ENCODE peak calls at places on chromosomes 4 and X, in nine cellular contexts. One of them, this sample, is unnamed.

GRCh38 chr4:76611164-76611563 is 176.1 kb downstream of the SHROOM3 start:
- DNase-seq in H4: no peak
- DNase-seq in NCI-H524: no peak
- DNase-seq in stimulated activated CD8-positive, alpha-beta memory T cell treated with anti-CD3 and anti-CD28 coated beads, Interleukin-15, amount 100 ng/mL, for 4 hours: no peak
- DNase-seq in cardiac fibroblast: peak
- DNase-seq in A549: no peak
- DNase-seq in H1: no peak
- DNase-seq in mammary epithelial cell: no peak
- DNase-seq in HCT116: no peak
- DNase-seq in this sample: no peak

GRCh38 chrX:19593684-19594083 is 78.4 kb upstream of the MAP3K15 start:
- DNase-seq in HCT116: peak
- DNase-seq in H4: peak
- DNase-seq in A549: peak
- DNase-seq in mammary epithelial cell: no peak
- DNase-seq in cardiac fibroblast: peak
- DNase-seq in stimulated activated CD8-positive, alpha-beta memory T cell treated with anti-CD3 and anti-CD28 coated beads, Interleukin-15, amount 100 ng/mL, for 4 hours: no peak
- DNase-seq in H1: no peak
- DNase-seq in NCI-H524: peak
- DNase-seq in this sample: no peak

GRCh38 chr4:168881754-168882153 is 128.3 kb downstream of the CBR4 start:
- DNase-seq in cardiac fibroblast: no peak
- DNase-seq in NCI-H524: no peak
- DNase-seq in stimulated activated CD8-positive, alpha-beta memory T cell treated with anti-CD3 and anti-CD28 coated beads, Interleukin-15, amount 100 ng/mL, for 4 hours: no peak
- DNase-seq in A549: no peak
- DNase-seq in mammary epithelial cell: peak
- DNase-seq in H1: no peak
- DNase-seq in HCT116: no peak
- DNase-seq in H4: no peak
- DNase-seq in this sample: no peak

GRCh38 chr4:93199492-93199891 is 629.1 kb upstream of the ATOH1 start:
- DNase-seq in H4: peak
- DNase-seq in mammary epithelial cell: peak
- DNase-seq in stimulated activated CD8-positive, alpha-beta memory T cell treated with anti-CD3 and anti-CD28 coated beads, Interleukin-15, amount 100 ng/mL, for 4 hours: no peak
- DNase-seq in NCI-H524: peak
- DNase-seq in HCT116: peak
- DNase-seq in H1: peak
- DNase-seq in A549: peak
- DNase-seq in cardiac fibroblast: peak
- DNase-seq in this sample: no peak

GRCh38 chrX:70755850-70756249 is 152.7 kb downstream of the TEX11 start:
- DNase-seq in mammary epithelial cell: no peak
- DNase-seq in stimulated activated CD8-positive, alpha-beta memory T cell treated with anti-CD3 and anti-CD28 coated beads, Interleukin-15, amount 100 ng/mL, for 4 hours: peak
- DNase-seq in HCT116: no peak
- DNase-seq in H4: no peak
- DNase-seq in cardiac fibroblast: no peak
- DNase-seq in NCI-H524: no peak
- DNase-seq in H1: peak
- DNase-seq in A549: no peak
- DNase-seq in this sample: no peak

GRCh38 chr4:53192017-53192416 is 173.8 kb downstream of the SCFD2 start:
- DNase-seq in H1: no peak
- DNase-seq in A549: no peak
- DNase-seq in H4: no peak
- DNase-seq in cardiac fibroblast: no peak
- DNase-seq in stimulated activated CD8-positive, alpha-beta memory T cell treated with anti-CD3 and anti-CD28 coated beads, Interleukin-15, amount 100 ng/mL, for 4 hours: no peak
- DNase-seq in HCT116: no peak
- DNase-seq in mammary epithelial cell: no peak
- DNase-seq in NCI-H524: no peak
- DNase-seq in this sample: no peak

GRCh38 chr4:158624889-158625478 is 46.7 kb downstream of the C4orf46 start:
- DNase-seq in H4: peak
- DNase-seq in A549: peak
- DNase-seq in HCT116: peak
- DNase-seq in cardiac fibroblast: peak
- DNase-seq in H1: no peak
- DNase-seq in NCI-H524: peak
- DNase-seq in stimulated activated CD8-positive, alpha-beta memory T cell treated with anti-CD3 and anti-CD28 coated beads, Interleukin-15, amount 100 ng/mL, for 4 hours: no peak
- DNase-seq in mammary epithelial cell: peak
- DNase-seq in this sample: peak

GRCh38 chr4:151801547-151802516 is 41.0 kb upstream of the GATB start:
- DNase-seq in mammary epithelial cell: no peak
- DNase-seq in cardiac fibroblast: peak
- DNase-seq in A549: peak
- DNase-seq in H4: peak
- DNase-seq in H1: no peak
- DNase-seq in stimulated activated CD8-positive, alpha-beta memory T cell treated with anti-CD3 and anti-CD28 coated beads, Interleukin-15, amount 100 ng/mL, for 4 hours: peak
- DNase-seq in HCT116: peak
- DNase-seq in NCI-H524: no peak
- DNase-seq in this sample: no peak

GRCh38 chr4:163237856-163238255 is 71.2 kb upstream of the NAF1 start:
- DNase-seq in mammary epithelial cell: no peak
- DNase-seq in NCI-H524: no peak
- DNase-seq in A549: no peak
- DNase-seq in stimulated activated CD8-positive, alpha-beta memory T cell treated with anti-CD3 and anti-CD28 coated beads, Interleukin-15, amount 100 ng/mL, for 4 hours: no peak
- DNase-seq in H1: no peak
- DNase-seq in HCT116: no peak
- DNase-seq in H4: no peak
- DNase-seq in cardiac fibroblast: no peak
- DNase-seq in this sample: no peak

GRCh38 chr4:102734591-102735385 is 26.0 kb downstream of the MANBA start:
- DNase-seq in H4: peak
- DNase-seq in mammary epithelial cell: peak
- DNase-seq in cardiac fibroblast: no peak
- DNase-seq in H1: no peak
- DNase-seq in NCI-H524: no peak
- DNase-seq in A549: no peak
- DNase-seq in HCT116: no peak
- DNase-seq in stimulated activated CD8-positive, alpha-beta memory T cell treated with anti-CD3 and anti-CD28 coated beads, Interleukin-15, amount 100 ng/mL, for 4 hours: no peak
- DNase-seq in this sample: no peak

GRCh38 chrX:19592952-19593351 is 77.6 kb upstream of the MAP3K15 start:
- DNase-seq in mammary epithelial cell: no peak
- DNase-seq in NCI-H524: no peak
- DNase-seq in H1: no peak
- DNase-seq in H4: no peak
- DNase-seq in A549: no peak
- DNase-seq in stimulated activated CD8-positive, alpha-beta memory T cell treated with anti-CD3 and anti-CD28 coated beads, Interleukin-15, amount 100 ng/mL, for 4 hours: no peak
- DNase-seq in cardiac fibroblast: no peak
- DNase-seq in HCT116: no peak
- DNase-seq in this sample: no peak

GRCh38 chrX:110915120-110915519 is 119.5 kb upstream of the CHRDL1 start:
- DNase-seq in HCT116: no peak
- DNase-seq in NCI-H524: peak
- DNase-seq in mammary epithelial cell: peak
- DNase-seq in H4: peak
- DNase-seq in stimulated activated CD8-positive, alpha-beta memory T cell treated with anti-CD3 and anti-CD28 coated beads, Interleukin-15, amount 100 ng/mL, for 4 hours: no peak
- DNase-seq in A549: no peak
- DNase-seq in H1: no peak
- DNase-seq in cardiac fibroblast: peak
- DNase-seq in this sample: no peak

GRCh38 chr4:139951051-139951450 is 202.9 kb downstream of the MAML3 start:
- DNase-seq in stimulated activated CD8-positive, alpha-beta memory T cell treated with anti-CD3 and anti-CD28 coated beads, Interleukin-15, amount 100 ng/mL, for 4 hours: no peak
- DNase-seq in HCT116: no peak
- DNase-seq in NCI-H524: no peak
- DNase-seq in A549: no peak
- DNase-seq in cardiac fibroblast: peak
- DNase-seq in H1: no peak
- DNase-seq in H4: peak
- DNase-seq in mammary epithelial cell: peak
- DNase-seq in this sample: no peak

GRCh38 chr4:65399131-65399530 is 271.2 kb downstream of the EPHA5 start:
- DNase-seq in cardiac fibroblast: no peak
- DNase-seq in A549: no peak
- DNase-seq in NCI-H524: no peak
- DNase-seq in H1: no peak
- DNase-seq in HCT116: no peak
- DNase-seq in mammary epithelial cell: no peak
- DNase-seq in stimulated activated CD8-positive, alpha-beta memory T cell treated with anti-CD3 and anti-CD28 coated beads, Interleukin-15, amount 100 ng/mL, for 4 hours: no peak
- DNase-seq in H4: no peak
- DNase-seq in this sample: no peak

GRCh38 chrX:55486736-55487135 is 2.9 kb downstream of the USP51 start:
- DNase-seq in NCI-H524: no peak
- DNase-seq in H4: no peak
- DNase-seq in H1: no peak
- DNase-seq in HCT116: no peak
- DNase-seq in stimulated activated CD8-positive, alpha-beta memory T cell treated with anti-CD3 and anti-CD28 coated beads, Interleukin-15, amount 100 ng/mL, for 4 hours: no peak
- DNase-seq in mammary epithelial cell: peak
- DNase-seq in A549: peak
- DNase-seq in cardiac fibroblast: peak
- DNase-seq in this sample: no peak

GRCh38 chrX:724256-724655 is 93.7 kb downstream of the SHOX start:
- DNase-seq in A549: no peak
- DNase-seq in H1: no peak
- DNase-seq in stimulated activated CD8-positive, alpha-beta memory T cell treated with anti-CD3 and anti-CD28 coated beads, Interleukin-15, amount 100 ng/mL, for 4 hours: no peak
- DNase-seq in H4: no peak
- DNase-seq in NCI-H524: no peak
- DNase-seq in mammary epithelial cell: no peak
- DNase-seq in HCT116: no peak
- DNase-seq in cardiac fibroblast: no peak
- DNase-seq in this sample: no peak

GRCh38 chr4:19193274-19193962 is 1058.3 kb upstream of the SLIT2 start:
- DNase-seq in NCI-H524: no peak
- DNase-seq in A549: no peak
- DNase-seq in H1: no peak
- DNase-seq in cardiac fibroblast: no peak
- DNase-seq in mammary epithelial cell: no peak
- DNase-seq in HCT116: no peak
- DNase-seq in H4: no peak
- DNase-seq in stimulated activated CD8-positive, alpha-beta memory T cell treated with anti-CD3 and anti-CD28 coated beads, Interleukin-15, amount 100 ng/mL, for 4 hours: no peak
- DNase-seq in this sample: no peak

GRCh38 chr4:176744091-176744490 is 48.6 kb downstream of the VEGFC start:
- DNase-seq in NCI-H524: no peak
- DNase-seq in H1: no peak
- DNase-seq in stimulated activated CD8-positive, alpha-beta memory T cell treated with anti-CD3 and anti-CD28 coated beads, Interleukin-15, amount 100 ng/mL, for 4 hours: no peak
- DNase-seq in H4: no peak
- DNase-seq in A549: no peak
- DNase-seq in cardiac fibroblast: no peak
- DNase-seq in mammary epithelial cell: no peak
- DNase-seq in HCT116: no peak
- DNase-seq in this sample: no peak

GRCh38 chr4:60463846-60464502 is 736.2 kb upstream of the ADGRL3 start:
- DNase-seq in HCT116: no peak
- DNase-seq in stimulated activated CD8-positive, alpha-beta memory T cell treated with anti-CD3 and anti-CD28 coated beads, Interleukin-15, amount 100 ng/mL, for 4 hours: no peak
- DNase-seq in H4: no peak
- DNase-seq in mammary epithelial cell: peak
- DNase-seq in cardiac fibroblast: peak
- DNase-seq in A549: no peak
- DNase-seq in NCI-H524: peak
- DNase-seq in H1: no peak
- DNase-seq in this sample: no peak

GRCh38 chrX:64196606-64197005 is 8.9 kb downstream of the AMER1 start:
- DNase-seq in NCI-H524: no peak
- DNase-seq in cardiac fibroblast: no peak
- DNase-seq in mammary epithelial cell: no peak
- DNase-seq in HCT116: no peak
- DNase-seq in stimulated activated CD8-positive, alpha-beta memory T cell treated with anti-CD3 and anti-CD28 coated beads, Interleukin-15, amount 100 ng/mL, for 4 hours: no peak
- DNase-seq in A549: no peak
- DNase-seq in H4: no peak
- DNase-seq in H1: no peak
- DNase-seq in this sample: no peak

GRCh38 chr4:109801099-109801789 is 555 bp downstream of the CFI start:
- DNase-seq in NCI-H524: no peak
- DNase-seq in A549: no peak
- DNase-seq in H1: no peak
- DNase-seq in cardiac fibroblast: peak
- DNase-seq in HCT116: no peak
- DNase-seq in mammary epithelial cell: no peak
- DNase-seq in H4: no peak
- DNase-seq in stimulated activated CD8-positive, alpha-beta memory T cell treated with anti-CD3 and anti-CD28 coated beads, Interleukin-15, amount 100 ng/mL, for 4 hours: no peak
- DNase-seq in this sample: no peak

GRCh38 chr4:96407651-96408342 is 567.9 kb downstream of the PDHA2 start:
- DNase-seq in cardiac fibroblast: peak
- DNase-seq in A549: no peak
- DNase-seq in stimulated activated CD8-positive, alpha-beta memory T cell treated with anti-CD3 and anti-CD28 coated beads, Interleukin-15, amount 100 ng/mL, for 4 hours: no peak
- DNase-seq in HCT116: no peak
- DNase-seq in NCI-H524: no peak
- DNase-seq in H4: no peak
- DNase-seq in mammary epithelial cell: no peak
- DNase-seq in H1: no peak
- DNase-seq in this sample: no peak

GRCh38 chr4:118120120-118120760 is 86.0 kb downstream of the NDST3 start:
- DNase-seq in H1: no peak
- DNase-seq in NCI-H524: no peak
- DNase-seq in H4: no peak
- DNase-seq in stimulated activated CD8-positive, alpha-beta memory T cell treated with anti-CD3 and anti-CD28 coated beads, Interleukin-15, amount 100 ng/mL, for 4 hours: no peak
- DNase-seq in A549: no peak
- DNase-seq in cardiac fibroblast: no peak
- DNase-seq in HCT116: no peak
- DNase-seq in mammary epithelial cell: no peak
- DNase-seq in this sample: no peak

GRCh38 chr4:90958256-90958895 is 831.2 kb downstream of the CCSER1 start:
- DNase-seq in HCT116: peak
- DNase-seq in stimulated activated CD8-positive, alpha-beta memory T cell treated with anti-CD3 and anti-CD28 coated beads, Interleukin-15, amount 100 ng/mL, for 4 hours: no peak
- DNase-seq in A549: peak
- DNase-seq in cardiac fibroblast: peak
- DNase-seq in NCI-H524: peak
- DNase-seq in H1: no peak
- DNase-seq in H4: peak
- DNase-seq in mammary epithelial cell: peak
- DNase-seq in this sample: no peak

This sample was measured in keratinocyte.